ENCODE peak calls at places on chromosomes 13 and 19, in six cellular contexts. H is trophoblast cell, O is H1, X is IMR-90, N is H9, G is mesenchymal stem cell. R is an unnamed sample.

GRCh38 chr13:32883501-32883900 is 132.7 kb upstream of the KL start:
- DNase-seq in H (no peak), O (no peak), X (peak), N (no peak), G (no peak), R (no peak)

GRCh38 chr13:62643007-62643483 is 1227.4 kb upstream of the PCDH20 start:
- DNase-seq in H (peak), O (no peak), X (peak), N (no peak), G (peak), R (no peak)

GRCh38 chr19:8577247-8577646 is at the start of gene MYO1F:
- DNase-seq in H (no peak), O (no peak), X (no peak), N (no peak), G (no peak), R (no peak)

GRCh38 chr19:6576869-6577281 is 14.1 kb downstream of the CD70 start:
- DNase-seq in H (no peak), O (no peak), X (no peak), N (no peak), G (no peak), R (no peak)

GRCh38 chr19:44807162-44807561 is 1.7 kb upstream of the BCAM start:
- DNase-seq in H (peak), O (no peak), X (no peak), N (no peak), G (no peak), R (no peak)

GRCh38 chr13:112803422-112803821 is 113.6 kb downstream of the ATP11A start:
- DNase-seq in H (peak), O (no peak), X (no peak), N (no peak), G (no peak), R (no peak)

GRCh38 chr13:112066624-112067004 is 335 bp upstream of the SOX1 start:
- DNase-seq in H (no peak), O (no peak), X (no peak), N (peak), G (peak), R (peak)

GRCh38 chr13:28059214-28059613 is 41.2 kb downstream of the FLT3 start:
- DNase-seq in H (peak), O (no peak), X (peak), N (peak), G (peak), R (peak)

GRCh38 chr13:101416181-101417042 is at the start of gene NALCN:
- DNase-seq in H (peak), O (no peak), X (no peak), N (peak), G (peak), R (peak)

GRCh38 chr19:2330632-2331284 is 2.3 kb downstream of the SPPL2B start:
- DNase-seq in H (no peak), O (no peak), X (no peak), N (no peak), G (no peak), R (no peak)

GRCh38 chr13:22561581-22561980 is 619.2 kb upstream of the SGCG start:
- DNase-seq in H (no peak), O (no peak), X (no peak), N (no peak), G (no peak), R (no peak)

GRCh38 chr19:42254083-42254849 is 662 bp downstream of the ERF start:
- DNase-seq in H (peak), O (no peak), X (peak), N (peak), G (peak), R (peak)

GRCh38 chr19:47152632-47153031 is 22.0 kb downstream of the SAE1 start:
- DNase-seq in H (peak), O (no peak), X (peak), N (no peak), G (no peak), R (no peak)

GRCh38 chr13:30792257-30793000 is 57.1 kb downstream of the ALOX5AP start:
- DNase-seq in H (peak), O (no peak), X (peak), N (peak), G (peak), R (peak)

DNA sequence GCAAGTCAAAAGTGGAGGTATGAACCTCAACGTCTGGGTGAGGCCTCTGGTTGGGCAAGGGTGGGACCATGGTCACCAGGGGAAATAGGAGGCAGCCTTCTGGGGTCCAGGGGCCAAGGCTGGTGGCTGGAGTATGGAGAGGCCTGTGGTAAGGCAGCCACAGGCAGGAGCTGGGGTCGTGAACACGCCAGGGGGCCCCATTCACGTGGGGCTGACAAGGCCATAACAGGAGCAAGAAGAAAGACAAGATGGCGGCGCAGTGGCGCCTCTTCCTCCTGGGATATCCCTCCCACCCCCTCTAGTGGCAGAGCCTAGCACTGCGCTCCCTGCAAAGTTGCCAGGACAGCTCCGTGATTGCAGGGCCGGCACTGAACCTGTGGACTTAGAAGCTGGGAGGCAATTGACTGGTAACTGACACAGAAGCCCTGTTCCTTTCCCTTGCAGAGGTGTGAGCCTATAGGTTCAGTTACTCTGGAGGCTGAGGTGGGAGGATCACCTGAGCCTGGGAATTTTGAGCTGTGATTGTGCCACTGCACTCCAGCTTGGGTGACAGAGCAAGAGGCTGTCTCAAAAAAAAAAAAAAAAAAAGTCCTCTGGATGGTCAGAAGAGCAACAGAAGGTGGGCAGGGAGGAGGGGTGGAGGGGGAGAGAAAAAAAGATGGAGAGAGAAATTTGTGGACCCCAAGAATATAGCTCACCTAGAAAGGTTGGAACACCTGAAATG is 19.7 kb upstream of the EDDM13 start:
- DNase-seq in H (peak), O (peak), X (peak), N (peak), G (peak), R (peak)
- H3K27ac ChIP-seq in H (no peak), O (no peak), X (no peak), N (no peak), G (no peak), R (no peak)

DNA sequence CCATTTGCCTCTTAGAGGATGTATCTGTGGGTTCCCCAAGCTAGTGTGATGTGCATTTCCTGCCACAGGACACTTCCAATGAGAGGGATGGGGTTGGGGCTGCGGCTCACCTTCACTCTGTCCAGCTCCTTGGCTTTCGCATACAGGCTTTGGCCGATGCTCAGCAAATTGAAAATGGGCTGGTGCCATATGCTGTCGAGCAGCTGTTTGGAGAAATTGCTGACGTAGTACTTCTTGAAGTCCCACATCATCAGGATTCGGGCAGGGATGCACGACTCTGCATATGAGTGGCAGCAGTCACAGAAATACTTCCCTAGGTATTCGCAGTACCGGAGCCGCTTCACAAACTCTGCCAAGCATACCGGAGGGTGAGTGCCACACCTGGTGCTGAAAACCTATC is 37.0 kb downstream of the RUBCNL start:
- DNase-seq in H (no peak), O (no peak), X (no peak), N (no peak), G (no peak), R (no peak)
- H3K14ac ChIP-seq in H (no peak), O (no peak), X (no peak), N (no peak), G (no peak), R (no peak)

DNA sequence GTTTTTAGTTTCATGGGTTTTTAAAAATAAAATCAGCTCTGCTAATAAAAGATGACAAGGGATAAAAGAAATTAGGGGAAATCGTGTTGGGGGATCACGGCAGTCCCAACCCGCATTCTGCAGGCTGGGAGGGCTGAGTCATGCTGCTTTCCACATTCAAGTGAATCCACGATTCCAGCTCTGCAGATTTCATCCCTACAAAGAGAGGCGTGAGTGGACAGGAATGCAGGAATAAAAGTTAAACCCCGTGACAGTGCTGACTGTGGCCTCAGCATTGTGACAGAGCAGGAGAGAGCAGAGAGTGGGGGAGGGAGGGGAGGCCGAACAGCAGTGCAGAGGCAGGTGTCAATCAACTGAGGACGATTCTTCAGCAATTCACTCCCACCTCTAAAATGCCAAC is 66.5 kb upstream of the RAP2A start:
- DNase-seq in H (peak), O (no peak), X (peak), N (no peak), G (peak), R (peak)
- H3K27ac ChIP-seq in H (no peak), O (no peak), X (peak), N (no peak), G (peak), R (peak)

DNA sequence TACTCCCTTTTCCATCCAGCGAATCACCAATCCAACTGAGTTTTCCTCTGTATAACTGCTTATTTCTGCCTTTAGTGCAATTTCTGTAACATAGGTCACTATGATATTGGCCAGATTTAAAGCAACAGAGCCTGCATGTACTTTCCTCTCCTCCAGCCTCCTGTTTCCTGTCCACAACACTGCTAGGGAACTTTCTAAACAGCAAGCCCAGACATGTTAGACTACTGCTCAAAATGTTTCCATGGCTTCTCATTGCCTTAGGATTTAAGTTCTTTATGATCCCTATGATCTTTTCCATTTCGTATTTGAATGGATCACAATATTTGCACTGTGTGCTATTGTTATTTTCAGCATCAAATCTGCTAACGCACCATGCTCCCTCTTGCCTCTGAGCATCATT is 481.7 kb upstream of the SLC10A2 start:
- DNase-seq in H (no peak), O (no peak), X (no peak), N (no peak), G (no peak), R (no peak)
- H3K14ac ChIP-seq in H (no peak), O (no peak), X (no peak), N (no peak), G (no peak), R (no peak)

DNA sequence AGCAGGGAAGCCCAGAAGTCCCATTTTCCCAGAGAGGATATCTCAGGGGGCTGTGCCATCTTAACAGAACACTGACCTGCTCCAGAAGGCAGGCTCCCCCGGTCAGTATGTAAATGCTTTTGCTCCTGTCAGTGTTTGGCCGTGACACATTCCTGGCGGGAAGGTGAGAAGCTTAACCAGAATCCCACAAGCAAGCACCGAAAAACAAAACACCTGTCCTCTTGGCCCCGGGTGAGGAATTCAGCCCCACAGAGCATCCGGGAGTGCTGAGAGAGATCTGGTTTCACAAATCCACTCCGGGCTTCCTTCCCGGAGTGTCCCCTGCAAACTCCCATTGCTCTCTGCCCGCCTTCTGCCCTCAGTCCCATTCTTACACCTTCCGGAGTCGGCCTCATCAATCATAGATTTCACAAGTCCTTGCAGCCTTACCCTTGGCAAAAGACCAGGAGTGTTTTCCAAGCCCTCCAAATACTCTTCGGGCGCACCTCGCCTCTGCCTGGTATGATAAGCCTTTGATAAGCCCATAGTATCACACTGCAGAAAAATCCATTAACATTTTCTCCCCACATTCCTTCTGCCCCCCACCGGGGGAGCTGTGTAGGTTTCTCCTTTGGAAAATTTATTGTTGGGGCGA is 12.2 kb downstream of the TPM4 start:
- DNase-seq in H (no peak), O (no peak), X (no peak), N (no peak), G (no peak), R (no peak)
- H3K27ac ChIP-seq in H (no peak), O (no peak), X (no peak), N (no peak), G (peak), R (no peak)

GRCh38 chr19:30316560-30317106 is 55.6 kb upstream of the ZNF536 start:
- DNase-seq in H (no peak), O (no peak), X (no peak), N (no peak), G (no peak), R (no peak)
- H3K14ac ChIP-seq in H (no peak), O (no peak), X (no peak), N (no peak), G (no peak), R (no peak)

GRCh38 chr13:98533912-98534311 is 43.0 kb downstream of the STK24 start:
- DNase-seq in H (no peak), O (no peak), X (no peak), N (no peak), G (no peak), R (no peak)
- H3K27ac ChIP-seq in H (no peak), O (no peak), X (no peak), N (no peak), G (no peak), R (no peak)

GRCh38 chr19:39263912-39264305 is 4.3 kb upstream of the IFNL2 start:
- DNase-seq in H (no peak), O (no peak), X (no peak), N (peak), G (no peak), R (no peak)
- H3K14ac ChIP-seq in H (no peak), O (no peak), X (no peak), N (no peak), G (no peak), R (peak)